ENCODE peak calls at places on chromosomes 11 and 22, in four cellular contexts. M is A549, I is mammary epithelial cell, E is SK-N-SH. Q is an unnamed sample.

GRCh38 chr22:17536269-17536668 is 27.0 kb upstream of the SLC25A18 start:
- DNase-seq in E (no peak), M (no peak), I (no peak), Q (no peak)

GRCh38 chr22:43238526-43239006 is 51.6 kb upstream of the TTLL12 start:
- DNase-seq in M (no peak), E (no peak), I (no peak), Q (no peak)

GRCh38 chr11:70297341-70297740 is 26.9 kb downstream of the PPFIA1 start:
- DNase-seq in M (no peak), E (no peak), I (peak; percentile 86), Q (peak; percentile 74)

GRCh38 chr11:126083829-126084607 is 21.4 kb upstream of the CDON start:
- DNase-seq in E (peak; percentile 51), M (no peak), I (no peak), Q (no peak)

GRCh38 chr11:44286268-44286880 is 23.6 kb downstream of the ALX4 start:
- DNase-seq in E (peak; percentile 86), I (peak; percentile 44), M (peak; percentile 70), Q (no peak)

GRCh38 chr22:47194476-47195155 is 432.2 kb downstream of the TBC1D22A start:
- DNase-seq in E (peak; percentile 12), I (no peak), M (no peak), Q (no peak)

GRCh38 chr11:127843483-127844396 is 743.6 kb downstream of the ETS1 start:
- DNase-seq in I (peak; percentile 64), M (peak; percentile 51), E (peak; percentile 68), Q (no peak)

GRCh38 chr22:19874307-19875060 is 19.8 kb upstream of the GNB1L start:
- DNase-seq in M (no peak), I (peak; percentile 48), E (peak; percentile 31), Q (peak; percentile 49)

GRCh38 chr11:15745266-15745665 is 611.1 kb downstream of the SOX6 start:
- DNase-seq in M (peak; percentile 1), E (no peak), I (peak; percentile 54), Q (peak; percentile 19)

GRCh38 chr11:31303644-31304043 is 65.9 kb downstream of the DCDC1 start:
- DNase-seq in I (no peak), E (no peak), M (no peak), Q (no peak)

GRCh38 chr11:62242021-62242420 is at the start of gene SCGB1D2:
- DNase-seq in E (peak; percentile 6), M (peak; percentile 50), I (peak; percentile 46), Q (no peak)

GRCh38 chr11:132448334-132448995 is 1078.0 kb downstream of the NTM start:
- DNase-seq in E (no peak), I (no peak), M (no peak), Q (no peak)

GRCh38 chr11:95739526-95739925 is 50.1 kb downstream of the FAM76B start:
- DNase-seq in M (no peak), I (no peak), E (no peak), Q (no peak)

GRCh38 chr11:46381836-46382643 is 571 bp downstream of the MDK start:
- DNase-seq in M (no peak), I (no peak), E (peak; percentile 82), Q (no peak)

GRCh38 chr11:122430490-122430889 is 225.0 kb upstream of the UBASH3B start:
- DNase-seq in M (no peak), E (no peak), I (no peak), Q (no peak)

GRCh38 chr11:62931501-62932278 is 10.5 kb upstream of the CHRM1 start:
- DNase-seq in E (no peak), I (peak; percentile 26), M (no peak), Q (no peak)

GRCh38 chr11:35682230-35683195 is 19.9 kb downstream of the TRIM44 start:
- DNase-seq in M (no peak), E (peak; percentile 49), I (no peak), Q (no peak)

GRCh38 chr11:107659310-107659709 is 52.5 kb downstream of the SLN start:
- DNase-seq in E (no peak), M (no peak), I (no peak), Q (no peak)

GRCh38 chr11:119193001-119193400 is 7.7 kb downstream of the NHERF4 start:
- DNase-seq in I (no peak), E (no peak), M (no peak), Q (no peak)

GRCh38 chr11:130531061-130531460 is 82.6 kb downstream of the ADAMTS15 start:
- DNase-seq in E (no peak), M (no peak), I (no peak), Q (no peak)

GRCh38 chr11:94519478-94520084 is 7.3 kb downstream of the C11orf97 start:
- DNase-seq in E (peak; percentile 38), M (no peak), I (no peak), Q (no peak)

GRCh38 chr11:46903846-46904245 is 14.5 kb downstream of the LRP4 start:
- DNase-seq in M (no peak), E (no peak), I (no peak), Q (no peak)

GRCh38 chr11:57402188-57403066 is 12.0 kb upstream of the PRG2 start:
- DNase-seq in M (peak; percentile 56), E (no peak), I (peak; percentile 31), Q (no peak)

DNA sequence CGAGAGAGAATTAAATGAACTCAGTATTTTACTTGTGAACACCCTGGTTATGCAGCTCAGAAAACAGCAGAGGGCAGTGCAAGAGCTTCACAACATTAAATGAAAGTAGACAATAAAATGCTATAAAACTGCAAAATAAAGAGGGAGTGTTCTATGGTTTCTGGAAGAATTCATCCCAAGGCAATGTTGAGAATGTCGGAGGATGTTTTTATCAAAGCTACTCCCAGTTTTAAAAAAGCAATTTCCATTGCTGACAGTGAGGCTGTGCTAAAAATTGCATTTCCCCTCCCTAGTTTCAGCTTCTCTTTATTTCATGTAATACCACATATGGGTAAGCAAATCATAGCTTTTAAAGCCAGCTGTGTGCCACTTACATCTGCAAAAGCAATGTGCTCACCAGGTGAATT is 296.9 kb downstream of the RAB38 start:
- DNase-seq in M (peak; percentile 42), E (no peak), I (peak; percentile 13), Q (peak; percentile 28)
- TF ChIP-seq CTCF in M (peak; percentile 49), E (peak; percentile 70), I (peak; percentile 60), Q (peak; percentile 72)

GRCh38 chr22:37310815-37311595 is 28.7 kb downstream of the CYTH4 start:
- DNase-seq in I (no peak), E (no peak), M (no peak), Q (no peak)
- H3K27ac ChIP-seq in I (no peak overlapping the region), E (no peak overlapping the region), M (peak overlapping the region; percentile 74), Q (no peak overlapping the region)

GRCh38 chr11:74023291-74023690 is 14.4 kb upstream of the UCP3 start:
- DNase-seq in E (no peak), M (no peak), I (no peak), Q (no peak)

GRCh38 chr11:74020537-74020936 is 11.7 kb upstream of the UCP3 start:
- DNase-seq in I (no peak), M (no peak), E (no peak), Q (no peak)

GRCh38 chr11:74021998-74022397 is 13.1 kb upstream of the UCP3 start:
- DNase-seq in M (no peak), I (no peak), E (no peak), Q (no peak)

GRCh38 chr11:74024630-74025029 is 15.7 kb upstream of the UCP3 start:
- DNase-seq in E (no peak), I (peak; percentile 62), M (no peak), Q (no peak)

GRCh38 chr11:74022541-74022940 is 13.7 kb upstream of the UCP3 start:
- DNase-seq in I (no peak), E (no peak), M (no peak), Q (no peak)
- H3K4me1 ChIP-seq in I (peaks cover 42% of the 10 kb centered on the region), E (peaks cover 20% of the 10 kb centered on the region), M (peaks cover 22% of the 10 kb centered on the region), Q (peaks cover 8% of the 10 kb centered on the region)

GRCh38 chr11:65589444-65590239 is 6.0 kb downstream of the KCNK7 start:
- DNase-seq in I (no peak), M (no peak), E (no peak), Q (no peak)

GRCh38 chr11:65593518-65594414 is 1.8 kb downstream of the KCNK7 start:
- DNase-seq in M (no peak), I (no peak), E (peak; percentile 84), Q (no peak)

GRCh38 chr11:65592840-65593517 is 2.6 kb downstream of the KCNK7 start:
- DNase-seq in M (no peak), E (peak; percentile 31), I (peak; percentile 84), Q (peak; percentile 54)

GRCh38 chr11:65590240-65590738 is 5.3 kb downstream of the KCNK7 start:
- DNase-seq in I (no peak), E (no peak), M (no peak), Q (no peak)

DNA sequence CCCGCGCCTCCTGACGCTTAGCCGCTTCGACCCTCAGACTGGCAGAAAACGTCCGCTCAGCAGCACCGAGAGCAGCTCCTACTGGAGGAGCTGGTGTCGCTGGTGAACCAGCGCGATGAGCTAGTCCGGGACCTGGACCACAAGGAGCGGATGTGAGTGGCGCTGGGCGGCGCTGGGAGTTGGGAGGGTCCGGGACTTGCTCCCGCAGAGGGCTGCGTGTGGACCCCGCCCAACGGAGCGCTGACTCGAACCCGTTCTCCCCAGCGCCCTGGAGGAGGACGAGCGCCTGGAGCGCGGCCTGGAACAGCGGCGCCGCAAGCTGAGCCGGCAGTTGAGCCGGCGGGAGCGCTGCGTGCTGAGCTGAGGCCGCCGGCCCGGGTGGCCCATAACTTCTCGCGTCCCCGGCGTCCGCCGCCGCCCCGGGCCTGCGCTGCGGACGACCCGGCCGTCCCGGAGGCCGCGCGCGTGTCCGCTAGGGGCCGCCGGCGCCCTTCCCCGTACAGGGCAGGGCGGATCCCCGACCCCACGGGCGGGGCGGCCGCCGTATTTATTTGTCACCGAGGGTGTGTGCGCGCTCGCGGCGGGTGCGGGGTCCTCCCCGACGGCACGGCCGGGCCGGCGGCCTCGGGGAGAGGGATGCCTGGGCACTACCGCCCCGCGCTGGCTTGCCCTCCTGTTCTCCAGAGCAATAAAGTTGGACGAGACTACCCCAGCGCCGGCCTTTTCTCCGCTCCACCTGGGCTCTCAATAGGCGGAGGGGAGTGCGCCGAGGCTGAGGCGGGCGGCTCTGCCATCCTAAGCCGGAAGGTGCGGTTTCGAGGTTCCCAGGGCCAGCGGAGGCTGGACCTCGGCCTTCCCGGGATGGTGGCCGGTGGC is 3.4 kb downstream of the KCNK7 start:
- DNase-seq in E (no peak), M (no peak), I (no peak), Q (peak; percentile 31)
- TF ChIP-seq CTCF in E (no peak), M (no peak), I (no peak), Q (peak; percentile 46)

GRCh38 chr11:9226514-9226913 is 38.6 kb downstream of the DENND5A start:
- DNase-seq in I (no peak), E (no peak), M (no peak), Q (no peak)
- H3K27ac ChIP-seq in I (no peak overlapping the region), E (no peak overlapping the region), M (no peak overlapping the region), Q (no peak overlapping the region)

GRCh38 chr22:37611202-37611601 is 2.6 kb downstream of the GGA1 start:
- DNase-seq in I (no peak), M (no peak), E (no peak), Q (no peak)

GRCh38 chr22:37607912-37608476 is 640 bp upstream of the GGA1 start:
- DNase-seq in I (no peak), M (no peak), E (peak; percentile 67), Q (no peak)

GRCh38 chr22:37610480-37611148 is 2.0 kb downstream of the GGA1 start:
- DNase-seq in M (no peak), E (no peak), I (no peak), Q (no peak)

GRCh38 chr22:37608477-37609239 is at the start of gene GGA1:
- DNase-seq in E (peak; percentile 97), M (peak; percentile 96), I (peak; percentile 97), Q (peak; percentile 93)

GRCh38 chr22:37609240-37610152 is 862 bp downstream of the GGA1 start:
- DNase-seq in E (peak; percentile 71), M (no peak), I (peak; percentile 32), Q (no peak)
- H3K4me1 ChIP-seq in E (peaks cover 7% of the 10 kb centered on the region), M (peaks cover 9% of the 10 kb centered on the region), I (peaks cover 19% of the 10 kb centered on the region), Q (no peaks in the 10 kb centered on the region)

Q was measured in foreskin keratinocyte.